ENCODE peak calls at places on chromosome 3, in five cellular contexts. C, K, N, H and U are unnamed samples.

GRCh38 chr3:123347205-123347604 is 101.7 kb downstream of the ADCY5 start:
- DNase-seq in C (no peak), K (no peak), N (no peak), H (no peak), U (no peak)

GRCh38 chr3:42699511-42699971 is 3.1 kb downstream of the HHATL start:
- DNase-seq in C (no peak), K (no peak), N (no peak), H (no peak), U (no peak)

GRCh38 chr3:105523496-105523895 is 156.8 kb downstream of the ALCAM start:
- DNase-seq in C (no peak), K (no peak), N (no peak), H (no peak), U (no peak)

GRCh38 chr3:156417733-156418132 is 137.2 kb downstream of the SSR3 start:
- DNase-seq in C (no peak), K (no peak), N (no peak), H (no peak), U (no peak)

GRCh38 chr3:38840987-38841386 is 25.0 kb upstream of the SCN10A start:
- DNase-seq in C (no peak), K (no peak), N (peak; percentile 53), H (no peak), U (no peak)

GRCh38 chr3:195908439-195909293 is at the start of gene TNK2:
- DNase-seq in C (no peak), K (no peak), N (no peak), H (peak; percentile 49), U (peak; percentile 46)

GRCh38 chr3:39502838-39503145 is 35.3 kb downstream of the MOBP start:
- DNase-seq in C (no peak), K (no peak), N (peak; percentile 25), H (no peak), U (no peak)

GRCh38 chr3:15536856-15537255 is 15.3 kb upstream of the COLQ start:
- DNase-seq in C (no peak), K (no peak), N (no peak), H (no peak), U (no peak)

GRCh38 chr3:77373619-77374018 is 333.7 kb downstream of the ROBO2 start:
- DNase-seq in C (no peak), K (no peak), N (no peak), H (no peak), U (no peak)

GRCh38 chr3:106688463-106688862 is 688.8 kb upstream of the CCDC54 start:
- DNase-seq in C (no peak), K (no peak), N (peak; percentile 91), H (no peak), U (no peak)

GRCh38 chr3:79597719-79598118 is 170.1 kb downstream of the ROBO1 start:
- DNase-seq in C (no peak), K (no peak), N (no peak), H (no peak), U (no peak)

GRCh38 chr3:38577089-38578080 is 72.1 kb downstream of the SCN5A start:
- DNase-seq in C (no peak), K (no peak), N (no peak), H (no peak), U (no peak)

GRCh38 chr3:131795382-131796085 is 239.3 kb downstream of the CPNE4 start:
- DNase-seq in C (no peak), K (no peak), N (peak; percentile 42), H (no peak), U (no peak)

GRCh38 chr3:24963762-24964625 is 464.1 kb upstream of the RARB start:
- DNase-seq in C (peak; percentile 18), K (no peak), N (peak; percentile 77), H (no peak), U (no peak)

GRCh38 chr3:169311366-169311765 is 352.1 kb downstream of the MECOM start:
- DNase-seq in C (no peak), K (no peak), N (no peak), H (no peak), U (no peak)

GRCh38 chr3:123378409-123378915 is 70.4 kb downstream of the ADCY5 start:
- DNase-seq in C (no peak), K (no peak), N (no peak), H (no peak), U (no peak)

GRCh38 chr3:126939347-126939735 is 43.6 kb upstream of the PLXNA1 start:
- DNase-seq in C (peak; percentile 72), K (no peak), N (no peak), H (no peak), U (no peak)